ENCODE peak calls at places on chromosome 7, in ten cellular contexts. W is prostate gland; A is KBM-7; M is A549; Q is germinal center; U is stimulated activated CD4-positive, alpha-beta T cell treated with anti-CD3 and anti-CD28 coated beads, Interleukin-2, amount 100 ng/mL, for 24 hours; T is lung microvascular endothelial cell; B is HT-29; X is ELR; K is fibroblast of pulmonary artery. D is an unnamed sample.

GRCh38 chr7:5677538-5678294 is 103.7 kb downstream of the RNF216 start:
- DNase-seq in W (peak; percentile 44), A (peak; percentile 72), M (peak; percentile 70), Q (peak; percentile 60), U (peak; percentile 52), T (peak; percentile 90), B (peak; percentile 78), X (peak; percentile 84), K (peak; percentile 83), D (peak; percentile 67)

GRCh38 chr7:38476764-38477163 is 154.4 kb downstream of the AMPH start:
- DNase-seq in W (no peak), A (no peak), M (no peak), Q (no peak), U (no peak), T (no peak), B (no peak), X (no peak), K (no peak), D (no peak)

GRCh38 chr7:19202599-19202998 is 57.4 kb upstream of the FERD3L start:
- DNase-seq in W (no peak), A (no peak), M (no peak), Q (no peak), U (no peak), T (no peak), B (no peak), X (no peak), K (no peak), D (no peak)

GRCh38 chr7:157411580-157411979 is 74.8 kb downstream of the DNAJB6 start:
- DNase-seq in W (no peak), A (no peak), M (no peak), Q (no peak), U (peak; percentile 48), T (no peak), B (peak; percentile 52), X (peak; percentile 90), K (no peak), D (no peak)

GRCh38 chr7:155818154-155818819 is 6.0 kb upstream of the SHH start:
- DNase-seq in W (no peak), A (no peak), M (no peak), Q (no peak), U (no peak), T (no peak), B (no peak), X (no peak), K (no peak), D (no peak)

GRCh38 chr7:37113661-37114355 is 334.9 kb downstream of the ELMO1 start:
- DNase-seq in W (no peak), A (no peak), M (no peak), Q (no peak), U (no peak), T (peak; percentile 31), B (no peak), X (no peak), K (no peak), D (no peak)

GRCh38 chr7:141562036-141562435 is 10.8 kb downstream of the AGK start:
- DNase-seq in W (no peak), A (no peak), M (no peak), Q (no peak), U (no peak), T (no peak), B (no peak), X (no peak), K (no peak), D (no peak)

GRCh38 chr7:10412426-10413019 is 561.1 kb upstream of the PHF14 start:
- DNase-seq in W (peak; percentile 27), A (peak; percentile 54), M (peak; percentile 41), Q (peak; percentile 8), U (no peak), T (peak; percentile 42), B (peak; percentile 69), X (peak; percentile 26), K (peak; percentile 46), D (no peak)

GRCh38 chr7:73893342-73894101 is 32.6 kb downstream of the TMEM270 start:
- DNase-seq in W (peak; percentile 33), A (no peak), M (no peak), Q (no peak), U (no peak), T (no peak), B (no peak), X (no peak), K (no peak), D (no peak)

GRCh38 chr7:112076309-112076708 is 129.9 kb downstream of the DOCK4 start:
- DNase-seq in W (no peak), A (no peak), M (no peak), Q (no peak), U (no peak), T (no peak), B (no peak), X (no peak), K (peak; percentile 51), D (no peak)

GRCh38 chr7:8212638-8213037 is 49.3 kb downstream of the ICA1 start:
- DNase-seq in W (no peak), A (no peak), M (no peak), Q (no peak), U (no peak), T (no peak), B (no peak), X (no peak), K (no peak), D (no peak)

GRCh38 chr7:150428671-150429451 is 21.6 kb upstream of the GIMAP8 start:
- DNase-seq in W (peak; percentile 81), A (peak; percentile 98), M (peak; percentile 69), Q (no peak), U (no peak), T (peak; percentile 60), B (peak; percentile 33), X (peak; percentile 71), K (peak; percentile 76), D (peak; percentile 54)

GRCh38 chr7:35362341-35362740 is 108.4 kb upstream of the TBX20 start:
- DNase-seq in W (no peak), A (no peak), M (no peak), Q (no peak), U (no peak), T (no peak), B (no peak), X (no peak), K (no peak), D (no peak)

GRCh38 chr7:18693401-18693800 is 197.9 kb downstream of the HDAC9 start:
- DNase-seq in W (no peak), A (no peak), M (peak; percentile 39), Q (no peak), U (no peak), T (peak; percentile 62), B (peak; percentile 35), X (peak; percentile 79), K (peak; percentile 93), D (no peak)

GRCh38 chr7:84191842-84192241 is 2.7 kb downstream of the SEMA3A start:
- DNase-seq in W (no peak), A (no peak), M (peak; percentile 23), Q (no peak), U (no peak), T (peak; percentile 57), B (peak; percentile 39), X (peak; percentile 53), K (no peak), D (no peak)

GRCh38 chr7:12868027-12868426 is 180.6 kb downstream of the ARL4A start:
- DNase-seq in W (no peak), A (no peak), M (no peak), Q (no peak), U (no peak), T (no peak), B (no peak), X (no peak), K (no peak), D (no peak)

GRCh38 chr7:91228927-91229326 is 35.3 kb upstream of the FZD1 start:
- DNase-seq in W (no peak), A (no peak), M (no peak), Q (no peak), U (no peak), T (peak; percentile 32), B (no peak), X (peak; percentile 32), K (no peak), D (no peak)

GRCh38 chr7:130010689-130011412 is 40.3 kb downstream of the ZC3HC1 start:
- DNase-seq in W (peak; percentile 77), A (peak; percentile 95), M (peak; percentile 90), Q (peak; percentile 83), U (peak; percentile 90), T (peak; percentile 92), B (peak; percentile 98), X (peak; percentile 84), K (peak; percentile 95), D (peak; percentile 89)

GRCh38 chr7:34869016-34869415 is 168.3 kb downstream of the DPY19L1 start:
- DNase-seq in W (no peak), A (no peak), M (no peak), Q (no peak), U (no peak), T (no peak), B (no peak), X (no peak), K (no peak), D (no peak)

GRCh38 chr7:85489498-85489897 is 302.6 kb upstream of the SEMA3D start:
- DNase-seq in W (no peak), A (no peak), M (peak; percentile 1), Q (no peak), U (no peak), T (no peak), B (no peak), X (peak; percentile 58), K (peak; percentile 67), D (no peak)

GRCh38 chr7:104272767-104273384 is 55.5 kb upstream of the LHFPL3 start:
- DNase-seq in W (peak; percentile 7), A (peak; percentile 51), M (peak; percentile 41), Q (peak; percentile 15), U (no peak), T (peak; percentile 59), B (peak; percentile 52), X (peak; percentile 54), K (peak; percentile 60), D (no peak)

GRCh38 chr7:111886233-111886632 is 320.0 kb downstream of the DOCK4 start:
- DNase-seq in W (no peak), A (no peak), M (no peak), Q (no peak), U (no peak), T (no peak), B (no peak), X (no peak), K (no peak), D (no peak)

GRCh38 chr7:115789901-115790300 is 240.7 kb downstream of the TFEC start:
- DNase-seq in W (no peak), A (no peak), M (no peak), Q (no peak), U (no peak), T (no peak), B (no peak), X (no peak), K (no peak), D (no peak)

GRCh38 chr7:134693256-134693655 is 46.6 kb downstream of the BPGM start:
- DNase-seq in W (no peak), A (no peak), M (peak; percentile 29), Q (no peak), U (peak; percentile 10), T (peak; percentile 69), B (no peak), X (peak; percentile 96), K (peak; percentile 74), D (no peak)

GRCh38 chr7:120735791-120736190 is 122.2 kb downstream of the TSPAN12 start:
- DNase-seq in W (no peak), A (no peak), M (no peak), Q (no peak), U (no peak), T (peak; percentile 66), B (no peak), X (no peak), K (peak; percentile 57), D (no peak)

GRCh38 chr7:54860003-54860775 is 101.2 kb upstream of the SEC61G start:
- DNase-seq in W (no peak), A (no peak), M (no peak), Q (no peak), U (no peak), T (no peak), B (no peak), X (peak; percentile 34), K (no peak), D (no peak)

GRCh38 chr7:45573636-45574470 is at the start of gene ADCY1:
- DNase-seq in W (no peak), A (no peak), M (no peak), Q (peak; percentile 74), U (peak; percentile 51), T (no peak), B (no peak), X (no peak), K (no peak), D (no peak)

D was measured in ureter.